ENCODE peak calls at places on chromosomes 6 and 20, in eight cellular contexts. C is H9, T is SK-N-MC, W is K562, V is fibroblast of lung, S is IMR-90, F is HCT116, G is colonic mucosa. E is an unnamed sample.

GRCh38 chr6:141203902-141204575 is 928.7 kb upstream of the GJE1 start:
- DNase-seq in V (peak; percentile 51), G (no peak), W (no peak), S (peak; percentile 95), T (no peak), F (no peak), C (no peak), E (no peak)

GRCh38 chr6:91449539-91449938 is 862.7 kb upstream of the MAP3K7 start:
- DNase-seq in F (no peak), S (peak; percentile 70), G (no peak), C (no peak), V (peak; percentile 29), T (no peak), W (no peak), E (no peak)

GRCh38 chr20:23126281-23127061 is 40.3 kb upstream of the CD93 start:
- DNase-seq in T (no peak), C (no peak), V (no peak), W (no peak), F (no peak), G (no peak), S (no peak), E (no peak)

GRCh38 chr6:110646951-110647910 is 168.0 kb downstream of the CDK19 start:
- DNase-seq in V (no peak), F (no peak), T (no peak), C (peak; percentile 69), W (peak; percentile 8), S (no peak), G (no peak), E (no peak)

GRCh38 chr20:48697845-48698491 is 129.8 kb downstream of the PREX1 start:
- DNase-seq in F (no peak), S (peak; percentile 64), V (peak; percentile 79), W (no peak), C (no peak), T (no peak), G (peak; percentile 64), E (peak; percentile 97)

GRCh38 chr6:34249469-34250370 is 914 bp upstream of the SMIM29 start:
- DNase-seq in W (no peak), S (no peak), F (no peak), C (no peak), G (peak; percentile 18), T (no peak), V (no peak), E (peak; percentile 44)

GRCh38 chr6:35730745-35731413 is 6.0 kb upstream of the ARMC12 start:
- DNase-seq in T (no peak), G (no peak), F (no peak), S (no peak), C (no peak), W (no peak), V (no peak), E (no peak)

GRCh38 chr6:68679399-68679798 is 44.3 kb downstream of the ADGRB3 start:
- DNase-seq in C (no peak), S (no peak), W (no peak), V (peak; percentile 12), F (no peak), G (no peak), T (no peak), E (no peak)

GRCh38 chr6:119158057-119158848 is 79.8 kb upstream of the FAM184A start:
- DNase-seq in V (peak; percentile 36), W (no peak), F (no peak), S (peak; percentile 44), T (no peak), G (no peak), C (no peak), E (no peak)

GRCh38 chr6:6714498-6715360 is 126.2 kb downstream of the LY86 start:
- DNase-seq in T (no peak), F (no peak), W (no peak), C (no peak), G (no peak), V (peak; percentile 32), S (peak; percentile 15), E (no peak)

GRCh38 chr20:44768256-44768655 is 22.6 kb downstream of the KCNK15 start:
- DNase-seq in W (no peak), F (no peak), V (no peak), C (no peak), S (no peak), G (no peak), T (no peak), E (no peak)

GRCh38 chr6:140581601-140582000 is 1207.2 kb upstream of the CITED2 start:
- DNase-seq in T (no peak), F (no peak), V (no peak), C (no peak), S (no peak), G (no peak), W (no peak), E (no peak)

GRCh38 chr6:4459981-4460380 is 316.2 kb upstream of the CDYL start:
- DNase-seq in C (no peak), W (no peak), T (no peak), S (no peak), F (no peak), G (no peak), V (no peak), E (no peak)

GRCh38 chr6:84976516-84977420 is 212.4 kb upstream of the TBX18 start:
- DNase-seq in F (no peak), W (no peak), S (no peak), T (no peak), C (no peak), V (no peak), G (no peak), E (no peak)

GRCh38 chr6:35764238-35764896 is 12.0 kb upstream of the CLPSL2 start:
- DNase-seq in S (no peak), W (no peak), G (peak; percentile 38), C (peak; percentile 99), F (peak; percentile 50), T (no peak), V (no peak), E (no peak)

GRCh38 chr20:14657231-14657630 is 319.8 kb upstream of the FLRT3 start:
- DNase-seq in T (no peak), S (no peak), W (no peak), V (no peak), F (no peak), G (no peak), C (no peak), E (no peak)

GRCh38 chr20:45097485-45098095 is 3.3 kb downstream of the KCNS1 start:
- DNase-seq in T (no peak), S (no peak), C (peak; percentile 50), V (peak; percentile 35), W (no peak), G (peak; percentile 50), F (no peak), E (no peak)

GRCh38 chr6:12592634-12593033 is 123.9 kb upstream of the PHACTR1 start:
- DNase-seq in C (no peak), F (no peak), T (no peak), G (no peak), W (no peak), S (no peak), V (peak; percentile 47), E (no peak)

GRCh38 chr20:41135187-41135887 is 2.0 kb upstream of the PLCG1 start:
- DNase-seq in C (peak; percentile 81), T (no peak), F (peak; percentile 32), W (peak; percentile 69), V (no peak), S (peak; percentile 14), G (peak; percentile 61), E (no peak)

GRCh38 chr6:100022847-100023246 is 28.8 kb upstream of the MCHR2 start:
- DNase-seq in S (no peak), C (no peak), T (no peak), G (no peak), V (no peak), W (no peak), F (no peak), E (no peak)

DNA sequence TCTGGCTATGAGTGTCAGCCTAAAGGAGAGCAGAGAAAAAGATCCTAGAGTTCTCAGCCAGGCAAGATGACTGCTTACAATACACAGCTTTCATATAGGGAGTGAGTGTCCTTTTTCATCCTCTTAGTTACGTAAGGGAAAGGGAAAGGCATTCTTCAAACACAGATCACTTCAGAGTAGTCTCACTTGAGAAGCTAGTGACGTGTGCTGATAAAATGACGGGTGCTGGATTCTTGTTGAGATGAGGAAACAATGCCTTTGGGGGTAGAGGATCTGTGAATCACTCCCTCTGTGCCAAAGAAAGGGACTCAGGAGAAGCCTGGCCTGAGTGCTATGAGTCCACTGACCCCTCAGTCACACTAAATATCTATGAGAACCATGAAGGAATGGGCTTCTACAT is 117.3 kb downstream of the QRSL1 start:
- DNase-seq in C (no peak), T (no peak), G (no peak), S (peak; percentile 80), F (no peak), W (no peak), V (peak; percentile 84), E (no peak)
- H3K9ac ChIP-seq in C (no peak overlapping the region), T (no peak overlapping the region), G (no peak overlapping the region), S (no peak overlapping the region), F (no peak overlapping the region), W (no peak overlapping the region), V (no peak overlapping the region), E (no peak overlapping the region)

DNA sequence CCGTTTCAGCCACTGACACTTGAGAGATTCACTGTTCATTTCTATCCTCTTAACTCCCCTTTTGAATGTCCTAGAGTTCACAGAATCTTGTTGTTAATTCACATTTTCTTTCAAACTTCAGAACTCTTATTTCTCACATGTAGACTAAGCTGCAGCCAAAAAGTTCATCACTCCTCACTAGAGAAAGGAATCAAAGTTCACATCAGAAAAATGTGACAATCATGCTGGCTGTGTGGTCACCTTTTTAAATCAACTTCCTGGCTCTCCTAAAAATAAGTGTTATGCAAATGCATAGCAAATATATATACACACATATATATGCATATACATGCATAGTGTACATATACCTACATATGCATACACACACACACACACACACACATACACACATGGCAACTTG is 123.0 kb downstream of the CBLN4 start:
- DNase-seq in G (no peak), T (no peak), W (no peak), F (no peak), V (no peak), S (no peak), C (no peak), E (no peak)
- H3K9me3 ChIP-seq in G (no peaks in the 10 kb centered on the region), T (no peaks in the 10 kb centered on the region), W (no peaks in the 10 kb centered on the region), F (peaks cover 14% of the 10 kb centered on the region), V (no peaks in the 10 kb centered on the region), S (peaks cover 15% of the 10 kb centered on the region), C (peaks cover 53% of the 10 kb centered on the region), E (no peaks in the 10 kb centered on the region)

DNA sequence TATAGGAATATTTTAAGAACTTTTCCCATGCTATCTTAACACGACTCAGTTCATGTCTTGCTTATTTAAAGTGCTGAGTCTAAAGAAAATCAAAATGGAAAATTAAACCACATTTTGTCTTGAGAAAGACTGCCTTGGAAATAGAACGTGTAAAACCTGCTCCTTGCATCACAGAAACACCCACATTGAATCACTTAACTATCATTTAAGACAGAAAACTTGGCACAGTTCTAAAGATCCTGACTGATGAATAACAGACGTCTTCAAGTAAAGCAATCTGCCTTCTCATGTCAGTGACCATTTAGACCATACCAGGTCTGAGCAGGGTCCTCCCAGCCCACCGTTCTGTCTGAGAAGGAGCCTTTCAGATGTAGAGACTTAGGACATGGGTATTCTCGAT is 7.4 kb downstream of the PERP start:
- DNase-seq in S (peak; percentile 84), C (no peak), T (no peak), V (peak; percentile 74), G (no peak), F (no peak), W (no peak), E (no peak)
- H3K9ac ChIP-seq in S (no peak overlapping the region), C (no peak overlapping the region), T (no peak overlapping the region), V (no peak overlapping the region), G (no peak overlapping the region), F (no peak overlapping the region), W (no peak overlapping the region), E (no peak overlapping the region)

DNA sequence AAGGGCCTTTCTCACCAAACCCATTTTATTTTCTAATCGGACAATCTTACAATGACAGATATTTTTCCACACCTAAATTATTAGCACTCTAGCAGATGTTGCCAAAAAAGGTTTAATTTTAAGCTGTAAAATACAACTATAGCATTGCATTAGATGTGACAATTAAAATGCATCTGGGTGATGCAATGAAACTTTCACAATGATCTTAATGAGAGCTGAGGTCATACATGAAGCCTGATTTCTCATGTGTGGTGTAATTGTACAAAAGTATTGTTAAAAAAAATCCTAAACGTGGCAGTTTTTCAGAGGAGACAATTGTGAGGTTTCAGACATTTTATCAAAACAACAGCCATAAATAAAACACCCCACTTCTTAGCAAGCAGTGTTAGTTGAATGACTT is 606.0 kb downstream of the HDGFL1 start:
- DNase-seq in S (no peak), T (no peak), G (no peak), W (no peak), V (peak; percentile 57), F (no peak), C (no peak), E (no peak)
- H3K9me3 ChIP-seq in S (no peaks in the 10 kb centered on the region), T (no peaks in the 10 kb centered on the region), G (no peaks in the 10 kb centered on the region), W (no peaks in the 10 kb centered on the region), V (no peaks in the 10 kb centered on the region), F (no peaks in the 10 kb centered on the region), C (no peaks in the 10 kb centered on the region), E (no peaks in the 10 kb centered on the region)